ENCODE peak calls at places on chromosomes 2 and 18, in five cellular contexts. X, V, G, J and Y are unnamed samples.

GRCh38 chr2:229090231-229090630 is 180.9 kb downstream of the PID1 start:
- DNase-seq in X (no peak), V (no peak), G (no peak), J (no peak), Y (peak)

GRCh38 chr2:215664847-215665525 is 229.1 kb upstream of the FN1 start:
- DNase-seq in X (no peak), V (no peak), G (no peak), J (no peak), Y (peak)

GRCh38 chr2:43326116-43326825 is 99.9 kb upstream of the ZFP36L2 start:
- DNase-seq in X (no peak), V (no peak), G (no peak), J (no peak), Y (no peak)

GRCh38 chr2:118686364-118686763 is 161.1 kb downstream of the EN1 start:
- DNase-seq in X (no peak), V (no peak), G (no peak), J (no peak), Y (no peak)

GRCh38 chr2:216735086-216735485 is 39.7 kb upstream of the IGFBP5 start:
- DNase-seq in X (no peak), V (no peak), G (no peak), J (no peak), Y (no peak)

GRCh38 chr18:12516049-12516677 is 108.4 kb downstream of the PRELID3A start:
- DNase-seq in X (no peak), V (no peak), G (no peak), J (no peak), Y (no peak)

GRCh38 chr2:184877909-184878308 is 279.6 kb downstream of the ZNF804A start:
- DNase-seq in X (no peak), V (no peak), G (no peak), J (no peak), Y (no peak)

GRCh38 chr2:64362562-64363026 is 91.4 kb upstream of the LGALSL start:
- DNase-seq in X (no peak), V (no peak), G (no peak), J (no peak), Y (no peak)

GRCh38 chr2:86087936-86088850 is 17.5 kb downstream of the POLR1A start:
- DNase-seq in X (no peak), V (no peak), G (no peak), J (no peak), Y (no peak)

GRCh38 chr2:9993490-9994165 is 42.1 kb downstream of the GRHL1 start:
- DNase-seq in X (no peak), V (no peak), G (no peak), J (no peak), Y (no peak)

GRCh38 chr2:44789971-44790721 is 151.4 kb upstream of the SIX3 start:
- DNase-seq in X (no peak), V (no peak), G (no peak), J (no peak), Y (no peak)

GRCh38 chr18:8847066-8847755 is 141.9 kb downstream of the MTCL1 start:
- DNase-seq in X (no peak), V (no peak), G (no peak), J (no peak), Y (no peak)

GRCh38 chr2:54048117-54048785 is 67.2 kb upstream of the ACYP2 start:
- DNase-seq in X (no peak), V (no peak), G (no peak), J (no peak), Y (no peak)

GRCh38 chr2:65175894-65176527 is 46.1 kb upstream of the RAB1A start:
- DNase-seq in X (no peak), V (no peak), G (no peak), J (no peak), Y (no peak)

GRCh38 chr2:144694456-144694855 is 174.5 kb upstream of the ZEB2 start:
- DNase-seq in X (no peak), V (no peak), G (no peak), J (no peak), Y (no peak)

GRCh38 chr2:168858146-168858545 is 32.1 kb downstream of the SPC25 start:
- DNase-seq in X (no peak), V (no peak), G (no peak), J (no peak), Y (no peak)

GRCh38 chr18:53887447-53887846 is 337.0 kb downstream of the MBD2 start:
- DNase-seq in X (no peak), V (no peak), G (no peak), J (no peak), Y (no peak)

GRCh38 chr18:74454279-74454741 is 2.8 kb downstream of the DIPK1C start:
- DNase-seq in X (no peak), V (no peak), G (no peak), J (no peak), Y (no peak)

GRCh38 chr2:42239811-42240210 is 70.7 kb downstream of the EML4 start:
- DNase-seq in X (no peak), V (no peak), G (no peak), J (no peak), Y (no peak)

GRCh38 chr18:63157293-63158011 is 162.1 kb downstream of the BCL2 start:
- DNase-seq in X (peak), V (no peak), G (no peak), J (no peak), Y (no peak)

GRCh38 chr2:10678225-10678624 is 11.6 kb downstream of the NOL10 start:
- DNase-seq in X (no peak), V (no peak), G (no peak), J (no peak), Y (no peak)

GRCh38 chr2:46187112-46187618 is 110.0 kb upstream of the EPAS1 start:
- DNase-seq in X (no peak), V (peak), G (no peak), J (peak), Y (peak)

GRCh38 chr2:226256709-226257401 is 542.8 kb downstream of the IRS1 start:
- DNase-seq in X (no peak), V (no peak), G (no peak), J (no peak), Y (no peak)

GRCh38 chr2:218839430-218839829 is 7.8 kb upstream of the PRKAG3 start:
- DNase-seq in X (no peak), V (no peak), G (no peak), J (no peak), Y (no peak)

GRCh38 chr2:213016984-213017351 is 134.4 kb downstream of the IKZF2 start:
- DNase-seq in X (no peak), V (no peak), G (no peak), J (no peak), Y (no peak)

GRCh38 chr2:173058097-173058496 is 17.5 kb upstream of the MAP3K20 start:
- DNase-seq in X (no peak), V (no peak), G (no peak), J (no peak), Y (no peak)

GRCh38 chr2:44956841-44957240 is 15.3 kb downstream of the SIX3 start:
- DNase-seq in X (no peak), V (no peak), G (no peak), J (no peak), Y (no peak)

GRCh38 chr2:101205521-101205998 is 47.1 kb upstream of the CNOT11 start:
- DNase-seq in X (peak), V (no peak), G (peak), J (peak), Y (peak)

GRCh38 chr2:226380679-226381078 is 418.9 kb downstream of the IRS1 start:
- DNase-seq in X (no peak), V (no peak), G (no peak), J (no peak), Y (no peak)

GRCh38 chr2:102508863-102509262 is 35.8 kb downstream of the SLC9A4 start:
- DNase-seq in X (no peak), V (no peak), G (no peak), J (no peak), Y (no peak)

GRCh38 chr18:54357660-54358494 is at the start of the genes C18orf54 and STARD6:
- DNase-seq in X (peak), V (peak), G (peak), J (peak), Y (peak)

GRCh38 chr2:10787176-10787968 is 25.2 kb downstream of the PDIA6 start:
- DNase-seq in X (no peak), V (no peak), G (no peak), J (no peak), Y (no peak)

GRCh38 chr2:24839729-24840128 is 46.5 kb downstream of the CENPO start:
- DNase-seq in X (no peak), V (no peak), G (no peak), J (no peak), Y (no peak)

GRCh38 chr2:222907790-222908431 is 47.1 kb downstream of the ACSL3 start:
- DNase-seq in X (no peak), V (no peak), G (no peak), J (no peak), Y (no peak)

GRCh38 chr2:114022360-114023085 is 132.6 kb downstream of the ACTR3 start:
- DNase-seq in X (no peak), V (no peak), G (no peak), J (no peak), Y (no peak)

GRCh38 chr2:137202310-137202709 is 437.0 kb downstream of the THSD7B start:
- DNase-seq in X (no peak), V (no peak), G (no peak), J (no peak), Y (no peak)

GRCh38 chr2:3174626-3175567 is 202.7 kb downstream of the EIPR1 start:
- DNase-seq in X (no peak), V (no peak), G (no peak), J (no peak), Y (no peak)

GRCh38 chr2:201985740-201986735 is 47.6 kb upstream of the FZD7 start:
- DNase-seq in X (no peak), V (no peak), G (no peak), J (no peak), Y (no peak)